ENCODE peak calls at places on chromosomes 4 and X, in five cellular contexts. One of them, this sample, is unnamed. For H3K9me3 and H3K4me1, the result is how much of the 10 kb centered on the place peaks cover.

GRCh38 chrX:136584545-136584944 is 52.5 kb downstream of the VGLL1 start:
- DNase-seq in heart right ventricle: no peak
- DNase-seq in Karpas-422: no peak
- DNase-seq in tibial artery: no peak
- DNase-seq in SK-N-SH: no peak
- DNase-seq in this sample: no peak

GRCh38 chrX:16185725-16186136 is 18.4 kb downstream of the MAGEB17 start:
- DNase-seq in tibial artery: no peak
- DNase-seq in SK-N-SH: no peak
- DNase-seq in Karpas-422: no peak
- DNase-seq in heart right ventricle: no peak
- DNase-seq in this sample: no peak

GRCh38 chr4:122874194-122874593 is 47.6 kb downstream of the FGF2 start:
- DNase-seq in SK-N-SH: no peak
- DNase-seq in Karpas-422: no peak
- DNase-seq in heart right ventricle: no peak
- DNase-seq in tibial artery: no peak
- DNase-seq in this sample: no peak

GRCh38 chr4:103915224-103915869 is 195.6 kb upstream of the TACR3 start:
- DNase-seq in SK-N-SH: peak
- DNase-seq in heart right ventricle: no peak
- DNase-seq in tibial artery: no peak
- DNase-seq in Karpas-422: no peak
- DNase-seq in this sample: no peak

GRCh38 chr4:86487738-86488137 is 106.4 kb upstream of the PTPN13 start:
- DNase-seq in Karpas-422: no peak
- DNase-seq in heart right ventricle: no peak
- DNase-seq in SK-N-SH: no peak
- DNase-seq in tibial artery: no peak
- DNase-seq in this sample: no peak

GRCh38 chr4:2936773-2937145 is 26.4 kb downstream of the NOP14 start:
- DNase-seq in Karpas-422: peak
- DNase-seq in SK-N-SH: no peak
- DNase-seq in tibial artery: peak
- DNase-seq in heart right ventricle: no peak
- DNase-seq in this sample: peak

GRCh38 chrX:3520987-3521875 is 174.8 kb upstream of the MXRA5 start:
- DNase-seq in Karpas-422: no peak
- DNase-seq in heart right ventricle: no peak
- DNase-seq in SK-N-SH: no peak
- DNase-seq in tibial artery: no peak
- DNase-seq in this sample: no peak

GRCh38 chrX:8504451-8504850 is 39.8 kb downstream of the VCX3B start:
- DNase-seq in tibial artery: no peak
- DNase-seq in Karpas-422: no peak
- DNase-seq in SK-N-SH: no peak
- DNase-seq in heart right ventricle: no peak
- DNase-seq in this sample: no peak

GRCh38 chrX:134604701-134605271 is 53.5 kb downstream of the PLAC1 start:
- DNase-seq in tibial artery: no peak
- DNase-seq in Karpas-422: no peak
- DNase-seq in SK-N-SH: no peak
- DNase-seq in heart right ventricle: no peak
- DNase-seq in this sample: peak

GRCh38 chr4:48008021-48008596 is 8.4 kb downstream of the CNGA1 start:
- DNase-seq in tibial artery: no peak
- DNase-seq in Karpas-422: no peak
- DNase-seq in SK-N-SH: no peak
- DNase-seq in heart right ventricle: no peak
- DNase-seq in this sample: no peak

GRCh38 chrX:253451-254297 is 27.5 kb upstream of the PLCXD1 start:
- DNase-seq in tibial artery: no peak
- DNase-seq in heart right ventricle: no peak
- DNase-seq in Karpas-422: no peak
- DNase-seq in SK-N-SH: no peak
- DNase-seq in this sample: no peak

GRCh38 chr4:107719927-107720722 is at the start of gene PAPSS1:
- DNase-seq in tibial artery: peak
- DNase-seq in Karpas-422: peak
- DNase-seq in SK-N-SH: peak
- DNase-seq in heart right ventricle: peak
- DNase-seq in this sample: peak

GRCh38 chr4:152680988-152681731 is 1.4 kb upstream of the TMEM154 start:
- DNase-seq in SK-N-SH: no peak
- DNase-seq in heart right ventricle: no peak
- DNase-seq in Karpas-422: no peak
- DNase-seq in tibial artery: no peak
- DNase-seq in this sample: no peak

GRCh38 chr4:16687011-16687410 is 211.4 kb downstream of the LDB2 start:
- DNase-seq in Karpas-422: no peak
- DNase-seq in tibial artery: no peak
- DNase-seq in SK-N-SH: no peak
- DNase-seq in heart right ventricle: no peak
- DNase-seq in this sample: no peak

GRCh38 chrX:34656467-34656841 is 631 bp downstream of the TMEM47 start:
- DNase-seq in tibial artery: peak
- DNase-seq in heart right ventricle: peak
- DNase-seq in Karpas-422: no peak
- DNase-seq in SK-N-SH: no peak
- DNase-seq in this sample: peak

GRCh38 chr4:154049457-154050181 is 260.7 kb upstream of the SFRP2 start:
- DNase-seq in tibial artery: no peak
- DNase-seq in Karpas-422: peak
- DNase-seq in heart right ventricle: no peak
- DNase-seq in SK-N-SH: peak
- DNase-seq in this sample: no peak

GRCh38 chr4:38768968-38769394 is 13.8 kb downstream of the TLR10 start:
- DNase-seq in Karpas-422: peak
- DNase-seq in tibial artery: no peak
- DNase-seq in SK-N-SH: no peak
- DNase-seq in heart right ventricle: no peak
- DNase-seq in this sample: no peak

GRCh38 chr4:106270708-106271107 is 45.3 kb downstream of the TBCK start:
- DNase-seq in heart right ventricle: no peak
- DNase-seq in SK-N-SH: no peak
- DNase-seq in tibial artery: no peak
- DNase-seq in Karpas-422: no peak
- DNase-seq in this sample: no peak

GRCh38 chrX:70041993-70042392 is 7.7 kb downstream of the AWAT2 start:
- DNase-seq in Karpas-422: no peak
- DNase-seq in tibial artery: no peak
- DNase-seq in SK-N-SH: no peak
- DNase-seq in heart right ventricle: no peak
- DNase-seq in this sample: no peak

GRCh38 chr4:128668566-128668965 is 140.9 kb upstream of the JADE1 start:
- DNase-seq in heart right ventricle: no peak
- DNase-seq in SK-N-SH: peak
- DNase-seq in Karpas-422: no peak
- DNase-seq in tibial artery: no peak
- DNase-seq in this sample: no peak

GRCh38 chr4:117064297-117064696 is 21.1 kb downstream of the TRAM1L1 start:
- DNase-seq in Karpas-422: no peak
- DNase-seq in SK-N-SH: no peak
- DNase-seq in heart right ventricle: no peak
- DNase-seq in tibial artery: no peak
- DNase-seq in this sample: no peak

GRCh38 chrX:118521435-118521834 is 25.8 kb downstream of the DOCK11 start:
- DNase-seq in SK-N-SH: no peak
- DNase-seq in tibial artery: no peak
- DNase-seq in Karpas-422: no peak
- DNase-seq in heart right ventricle: no peak
- DNase-seq in this sample: no peak

GRCh38 chr4:48836658-48837057 is 5.8 kb downstream of the OCIAD1 start:
- DNase-seq in tibial artery: no peak
- DNase-seq in heart right ventricle: no peak
- DNase-seq in Karpas-422: no peak
- DNase-seq in SK-N-SH: no peak
- DNase-seq in this sample: no peak

DNA sequence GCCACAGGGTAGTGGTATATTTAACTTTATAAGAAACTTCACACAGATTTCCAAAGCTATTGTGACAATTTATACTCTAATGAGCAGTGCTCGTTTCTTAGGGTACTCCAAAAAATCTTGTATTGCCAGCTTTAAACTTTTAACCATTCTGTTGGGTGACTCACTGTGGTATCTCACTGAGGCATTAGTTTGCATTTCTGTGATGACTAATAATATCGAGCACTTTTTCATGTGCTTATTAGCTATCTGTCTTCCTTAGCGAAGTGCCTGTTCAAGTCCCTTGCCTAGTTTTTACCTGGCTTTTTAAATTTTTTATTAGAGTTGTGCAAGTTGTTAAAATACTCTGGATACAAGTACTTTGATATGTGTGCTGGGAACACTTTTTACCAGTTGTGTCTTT is 5.5 kb downstream of the PNMA3 start:
- DNase-seq in heart right ventricle: no peak
- DNase-seq in SK-N-SH: no peak
- DNase-seq in tibial artery: no peak
- DNase-seq in Karpas-422: no peak
- DNase-seq in this sample: no peak
- H3K9me3 ChIP-seq in heart right ventricle: under half
- H3K9me3 ChIP-seq in SK-N-SH: under half
- H3K9me3 ChIP-seq in tibial artery: under half
- H3K9me3 ChIP-seq in Karpas-422: under half
- H3K9me3 ChIP-seq in this sample: under half

DNA sequence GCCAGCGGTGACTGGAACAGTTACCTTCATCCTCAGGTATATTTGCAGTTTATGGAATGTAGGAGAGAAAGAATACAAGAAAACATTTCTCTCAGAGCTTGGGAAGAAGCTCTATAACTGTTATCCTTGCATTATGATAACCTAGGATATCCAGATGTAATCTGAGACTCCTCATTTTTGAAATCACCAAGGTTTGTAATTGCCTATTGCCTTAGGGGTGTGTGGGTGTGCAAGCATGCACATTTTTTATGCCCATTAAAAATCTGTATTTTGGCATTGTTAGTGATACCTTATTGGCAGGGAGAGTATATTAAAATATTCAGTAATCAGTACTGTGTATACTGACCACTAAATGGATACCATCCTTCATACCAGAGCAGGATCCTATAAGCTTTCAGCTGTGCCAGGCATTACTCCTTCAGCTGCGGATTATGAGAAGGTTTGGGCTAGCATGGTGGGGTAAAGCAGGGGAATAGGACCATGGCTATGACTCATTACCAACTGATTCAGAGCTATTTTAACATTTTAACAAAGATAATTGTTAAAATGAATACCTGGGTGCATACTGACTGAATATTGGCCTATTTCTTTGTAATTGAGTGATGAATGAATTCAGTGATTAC is 8.4 kb downstream of the SEC24B start:
- DNase-seq in SK-N-SH: no peak
- DNase-seq in tibial artery: no peak
- DNase-seq in Karpas-422: no peak
- DNase-seq in heart right ventricle: no peak
- DNase-seq in this sample: no peak
- H3K4me3 ChIP-seq in SK-N-SH: no peak
- H3K4me3 ChIP-seq in tibial artery: no peak
- H3K4me3 ChIP-seq in Karpas-422: no peak
- H3K4me3 ChIP-seq in heart right ventricle: no peak
- H3K4me3 ChIP-seq in this sample: no peak

DNA sequence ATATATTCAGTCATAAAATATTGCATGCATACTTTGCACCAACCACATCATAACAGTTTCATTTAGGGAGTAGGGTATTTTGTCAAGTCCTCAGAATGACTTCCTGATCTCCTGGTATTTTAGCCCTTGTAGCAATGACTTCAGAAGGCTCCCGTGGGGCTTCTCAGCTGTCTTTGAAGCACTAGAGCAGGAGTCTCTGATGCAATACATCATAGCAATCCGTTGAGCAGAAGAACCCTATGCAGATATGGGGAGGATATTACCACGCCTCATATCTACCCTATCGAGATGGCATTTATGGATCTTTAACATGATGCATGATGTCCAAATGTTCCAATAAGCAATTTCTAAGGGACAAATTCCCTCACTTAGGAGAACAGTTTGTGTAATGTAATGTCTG is 373.7 kb upstream of the FTHL17 start:
- DNase-seq in Karpas-422: no peak
- DNase-seq in SK-N-SH: no peak
- DNase-seq in heart right ventricle: no peak
- DNase-seq in tibial artery: no peak
- DNase-seq in this sample: no peak
- H3K4me1 ChIP-seq in Karpas-422: under half
- H3K4me1 ChIP-seq in SK-N-SH: under half
- H3K4me1 ChIP-seq in heart right ventricle: under half
- H3K4me1 ChIP-seq in tibial artery: under half
- H3K4me1 ChIP-seq in this sample: under half

DNA sequence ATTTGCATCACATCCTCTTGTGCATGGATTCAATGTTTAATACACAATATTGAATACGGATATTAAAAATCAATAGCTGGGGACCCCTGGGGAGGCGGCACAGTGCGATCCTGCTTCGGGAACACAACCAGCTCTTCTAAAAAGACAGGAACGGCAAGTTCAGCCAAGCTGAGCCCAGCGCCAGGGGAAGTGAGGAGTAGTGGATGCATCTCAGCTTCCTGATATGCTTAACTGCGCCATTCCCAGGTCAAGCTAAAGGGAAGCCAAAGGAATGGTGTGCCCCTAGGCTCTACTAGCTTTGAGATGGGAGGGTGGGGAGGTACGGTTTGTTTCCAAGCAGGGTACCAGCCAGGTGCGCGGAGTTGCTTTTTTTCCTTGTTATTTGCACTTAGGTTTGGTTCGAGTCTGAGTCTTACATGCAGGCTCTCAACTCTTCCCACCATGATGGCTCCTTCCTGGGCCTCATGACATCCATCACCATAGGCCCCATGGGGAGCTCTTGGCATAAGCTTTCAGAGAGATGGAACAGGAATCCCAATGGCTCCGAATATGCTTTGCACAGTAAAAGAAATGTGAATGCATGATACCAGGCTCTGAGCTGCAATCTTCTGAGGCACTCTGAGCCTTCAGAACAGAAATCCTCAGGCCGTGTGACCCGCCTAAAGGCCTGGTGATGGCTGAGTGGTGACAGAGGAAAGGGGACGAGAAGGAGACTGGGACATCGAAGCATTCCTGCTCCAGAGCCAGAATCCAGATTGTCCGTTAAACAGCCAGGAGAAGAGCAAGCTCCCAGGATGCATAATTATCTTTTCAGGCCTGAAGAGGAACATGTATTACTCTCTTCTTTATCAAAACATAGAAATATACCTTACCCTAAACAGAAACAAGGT is 51.8 kb upstream of the BCOR start:
- DNase-seq in heart right ventricle: no peak
- DNase-seq in Karpas-422: no peak
- DNase-seq in tibial artery: no peak
- DNase-seq in SK-N-SH: no peak
- DNase-seq in this sample: no peak
- H3K9me3 ChIP-seq in heart right ventricle: under half
- H3K9me3 ChIP-seq in Karpas-422: under half
- H3K9me3 ChIP-seq in tibial artery: under half
- H3K9me3 ChIP-seq in SK-N-SH: under half
- H3K9me3 ChIP-seq in this sample: under half